ENCODE peak calls at places on chromosomes 13 and 19, in nine cellular contexts. One of them, this sample, is unnamed. For H3K4me1, the result is how much of the 10 kb centered on the place peaks cover.

GRCh38 chr19:49793561-49793840 is 19.6 kb downstream of the FUZ start:
- DNase-seq in upper lobe of right lung: no peak
- DNase-seq in NT2/D1: no peak
- DNase-seq in BE2C: peak
- DNase-seq in tibial artery: no peak
- DNase-seq in OCI-LY7: no peak
- DNase-seq in transverse colon: no peak
- DNase-seq in right lobe of liver: no peak
- DNase-seq in A549: no peak
- DNase-seq in this sample: no peak

GRCh38 chr19:27746691-27747380 is 1466.1 kb downstream of the UQCRFS1 start:
- DNase-seq in BE2C: peak
- DNase-seq in right lobe of liver: no peak
- DNase-seq in A549: peak
- DNase-seq in NT2/D1: peak
- DNase-seq in transverse colon: peak
- DNase-seq in tibial artery: no peak
- DNase-seq in upper lobe of right lung: peak
- DNase-seq in OCI-LY7: no peak
- DNase-seq in this sample: peak

GRCh38 chr13:21458457-21458815 is 667 bp downstream of the ZDHHC20 start:
- DNase-seq in NT2/D1: no peak
- DNase-seq in right lobe of liver: peak
- DNase-seq in A549: peak
- DNase-seq in upper lobe of right lung: peak
- DNase-seq in tibial artery: no peak
- DNase-seq in transverse colon: peak
- DNase-seq in BE2C: peak
- DNase-seq in OCI-LY7: peak
- DNase-seq in this sample: no peak

GRCh38 chr13:76758738-76759137 is 127.5 kb downstream of the KCTD12 start:
- DNase-seq in NT2/D1: no peak
- DNase-seq in BE2C: no peak
- DNase-seq in tibial artery: no peak
- DNase-seq in upper lobe of right lung: no peak
- DNase-seq in OCI-LY7: no peak
- DNase-seq in A549: no peak
- DNase-seq in transverse colon: no peak
- DNase-seq in right lobe of liver: no peak
- DNase-seq in this sample: no peak

GRCh38 chr13:37651891-37652290 is 53.3 kb upstream of the POSTN start:
- DNase-seq in NT2/D1: no peak
- DNase-seq in BE2C: no peak
- DNase-seq in upper lobe of right lung: no peak
- DNase-seq in transverse colon: no peak
- DNase-seq in tibial artery: no peak
- DNase-seq in right lobe of liver: no peak
- DNase-seq in A549: no peak
- DNase-seq in OCI-LY7: no peak
- DNase-seq in this sample: no peak

GRCh38 chr13:23658929-23659541 is 88.8 kb downstream of the TNFRSF19 start:
- DNase-seq in transverse colon: peak
- DNase-seq in BE2C: no peak
- DNase-seq in NT2/D1: no peak
- DNase-seq in A549: no peak
- DNase-seq in tibial artery: no peak
- DNase-seq in right lobe of liver: no peak
- DNase-seq in OCI-LY7: no peak
- DNase-seq in upper lobe of right lung: no peak
- DNase-seq in this sample: peak

GRCh38 chr13:75135325-75135825 is 346.6 kb downstream of the TBC1D4 start:
- DNase-seq in tibial artery: no peak
- DNase-seq in A549: no peak
- DNase-seq in upper lobe of right lung: no peak
- DNase-seq in NT2/D1: no peak
- DNase-seq in right lobe of liver: no peak
- DNase-seq in transverse colon: no peak
- DNase-seq in BE2C: no peak
- DNase-seq in OCI-LY7: no peak
- DNase-seq in this sample: no peak

GRCh38 chr13:42803563-42804212 is 22.3 kb downstream of the FAM216B start:
- DNase-seq in tibial artery: no peak
- DNase-seq in upper lobe of right lung: no peak
- DNase-seq in NT2/D1: no peak
- DNase-seq in OCI-LY7: no peak
- DNase-seq in right lobe of liver: no peak
- DNase-seq in transverse colon: no peak
- DNase-seq in A549: no peak
- DNase-seq in BE2C: no peak
- DNase-seq in this sample: no peak

GRCh38 chr19:3123956-3124355 is 11.9 kb upstream of the GNA15 start:
- DNase-seq in A549: no peak
- DNase-seq in upper lobe of right lung: peak
- DNase-seq in transverse colon: no peak
- DNase-seq in OCI-LY7: no peak
- DNase-seq in right lobe of liver: peak
- DNase-seq in tibial artery: no peak
- DNase-seq in NT2/D1: no peak
- DNase-seq in BE2C: no peak
- DNase-seq in this sample: no peak

GRCh38 chr13:98199480-98199879 is 22.4 kb upstream of the RNF113B start:
- DNase-seq in upper lobe of right lung: no peak
- DNase-seq in tibial artery: no peak
- DNase-seq in OCI-LY7: no peak
- DNase-seq in transverse colon: no peak
- DNase-seq in NT2/D1: no peak
- DNase-seq in BE2C: no peak
- DNase-seq in right lobe of liver: no peak
- DNase-seq in A549: no peak
- DNase-seq in this sample: no peak

GRCh38 chr19:24071078-24071477 is 15.9 kb upstream of the ZNF254 start:
- DNase-seq in OCI-LY7: no peak
- DNase-seq in tibial artery: peak
- DNase-seq in transverse colon: no peak
- DNase-seq in right lobe of liver: no peak
- DNase-seq in A549: no peak
- DNase-seq in upper lobe of right lung: no peak
- DNase-seq in NT2/D1: no peak
- DNase-seq in BE2C: no peak
- DNase-seq in this sample: no peak

GRCh38 chr13:109677206-109677605 is 109.2 kb downstream of the IRS2 start:
- DNase-seq in A549: no peak
- DNase-seq in OCI-LY7: no peak
- DNase-seq in right lobe of liver: no peak
- DNase-seq in upper lobe of right lung: no peak
- DNase-seq in transverse colon: no peak
- DNase-seq in tibial artery: no peak
- DNase-seq in BE2C: no peak
- DNase-seq in NT2/D1: no peak
- DNase-seq in this sample: no peak

GRCh38 chr19:2977686-2978466 is 512 bp downstream of the TLE6 start:
- DNase-seq in A549: no peak
- DNase-seq in upper lobe of right lung: no peak
- DNase-seq in OCI-LY7: peak
- DNase-seq in BE2C: peak
- DNase-seq in right lobe of liver: no peak
- DNase-seq in tibial artery: no peak
- DNase-seq in transverse colon: no peak
- DNase-seq in NT2/D1: no peak
- DNase-seq in this sample: peak

GRCh38 chr19:47663911-47664771 is 49.1 kb upstream of the EHD2 start:
- DNase-seq in NT2/D1: no peak
- DNase-seq in transverse colon: peak
- DNase-seq in BE2C: no peak
- DNase-seq in tibial artery: peak
- DNase-seq in right lobe of liver: peak
- DNase-seq in upper lobe of right lung: peak
- DNase-seq in OCI-LY7: no peak
- DNase-seq in A549: peak
- DNase-seq in this sample: peak

GRCh38 chr19:1863308-1863637 is at the start of gene KLF16:
- DNase-seq in upper lobe of right lung: no peak
- DNase-seq in BE2C: no peak
- DNase-seq in NT2/D1: no peak
- DNase-seq in transverse colon: no peak
- DNase-seq in OCI-LY7: no peak
- DNase-seq in right lobe of liver: no peak
- DNase-seq in tibial artery: no peak
- DNase-seq in A549: no peak
- DNase-seq in this sample: no peak

GRCh38 chr19:29771708-29772415 is 39.9 kb upstream of the CCNE1 start:
- DNase-seq in tibial artery: no peak
- DNase-seq in BE2C: peak
- DNase-seq in A549: peak
- DNase-seq in upper lobe of right lung: no peak
- DNase-seq in NT2/D1: peak
- DNase-seq in right lobe of liver: no peak
- DNase-seq in OCI-LY7: peak
- DNase-seq in transverse colon: peak
- DNase-seq in this sample: no peak

DNA sequence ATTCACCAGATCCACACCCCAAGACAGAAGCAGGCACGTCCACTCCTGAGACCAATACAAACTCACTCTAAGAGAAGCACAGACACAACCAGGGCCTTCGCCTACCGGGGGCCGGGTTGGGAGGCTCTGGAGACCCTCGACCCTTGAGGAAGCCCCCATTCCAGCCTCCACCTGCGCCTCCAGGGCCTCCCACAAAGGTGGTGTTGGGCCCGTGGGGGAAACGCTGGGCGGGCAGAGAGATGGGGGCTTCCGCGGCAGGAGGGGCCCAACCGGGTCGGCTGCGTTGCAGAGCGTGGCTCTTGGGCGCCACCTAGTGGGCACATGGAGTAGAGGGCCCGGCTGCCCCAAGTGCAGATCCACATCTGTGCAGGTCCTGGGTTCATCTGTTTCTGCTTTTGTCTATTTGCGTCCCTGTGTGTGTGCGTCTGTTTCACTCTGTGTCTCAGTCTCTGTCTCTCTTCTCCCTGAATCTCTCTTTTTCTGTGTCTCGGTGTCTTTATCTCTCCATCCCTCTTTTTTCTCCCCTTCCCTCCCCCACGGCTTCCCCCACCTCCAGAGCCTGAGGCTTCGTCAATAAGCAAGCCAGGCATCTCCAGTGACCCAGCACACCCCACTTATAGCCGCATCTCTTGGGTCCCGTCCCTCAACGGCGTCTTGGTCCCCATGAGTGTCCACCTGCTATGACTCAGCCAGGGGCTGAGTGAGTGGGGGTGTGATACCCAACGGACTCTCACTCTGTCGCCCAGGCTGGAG is 10.5 kb upstream of the TINCR start:
- DNase-seq in A549: peak
- DNase-seq in BE2C: peak
- DNase-seq in transverse colon: peak
- DNase-seq in right lobe of liver: peak
- DNase-seq in OCI-LY7: peak
- DNase-seq in NT2/D1: no peak
- DNase-seq in tibial artery: no peak
- DNase-seq in upper lobe of right lung: peak
- DNase-seq in this sample: peak
- H3K4me1 ChIP-seq in A549: under half
- H3K4me1 ChIP-seq in BE2C: under half
- H3K4me1 ChIP-seq in transverse colon: under half
- H3K4me1 ChIP-seq in right lobe of liver: under half
- H3K4me1 ChIP-seq in OCI-LY7: under half
- H3K4me1 ChIP-seq in NT2/D1: under half
- H3K4me1 ChIP-seq in tibial artery: under half
- H3K4me1 ChIP-seq in upper lobe of right lung: under half
- H3K4me1 ChIP-seq in this sample: under half

DNA sequence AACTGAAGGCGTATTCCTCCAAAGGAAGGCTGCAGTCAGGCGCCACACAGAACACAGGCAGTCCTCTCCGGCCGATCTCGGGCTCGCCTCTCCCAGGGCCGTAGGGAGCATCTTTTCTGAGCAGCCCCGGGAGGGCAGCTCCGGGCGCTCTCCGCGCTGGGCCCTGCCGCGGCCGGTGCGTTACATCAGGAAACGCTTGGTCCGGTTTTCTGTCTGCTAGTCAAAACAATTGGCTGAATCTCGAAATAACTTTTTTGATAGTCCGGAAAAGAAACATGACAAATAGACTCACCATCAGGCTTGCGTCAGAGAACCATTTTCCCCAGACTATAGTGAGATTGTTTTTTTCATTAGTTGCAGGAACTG is 115.4 kb downstream of the KCNRG start:
- DNase-seq in transverse colon: peak
- DNase-seq in OCI-LY7: peak
- DNase-seq in BE2C: peak
- DNase-seq in NT2/D1: no peak
- DNase-seq in right lobe of liver: no peak
- DNase-seq in tibial artery: peak
- DNase-seq in upper lobe of right lung: no peak
- DNase-seq in A549: peak
- DNase-seq in this sample: no peak
- H3K4me1 ChIP-seq in transverse colon: under half
- H3K4me1 ChIP-seq in OCI-LY7: half or more
- H3K4me1 ChIP-seq in BE2C: under half
- H3K4me1 ChIP-seq in NT2/D1: under half
- H3K4me1 ChIP-seq in right lobe of liver: under half
- H3K4me1 ChIP-seq in tibial artery: under half
- H3K4me1 ChIP-seq in upper lobe of right lung: under half
- H3K4me1 ChIP-seq in A549: under half
- H3K4me1 ChIP-seq in this sample: under half

GRCh38 chr13:40583738-40584137 is 82.7 kb downstream of the FOXO1 start:
- DNase-seq in A549: no peak
- DNase-seq in upper lobe of right lung: no peak
- DNase-seq in transverse colon: no peak
- DNase-seq in OCI-LY7: no peak
- DNase-seq in NT2/D1: no peak
- DNase-seq in BE2C: no peak
- DNase-seq in tibial artery: no peak
- DNase-seq in right lobe of liver: no peak
- DNase-seq in this sample: no peak
- H3K4me1 ChIP-seq in A549: under half
- H3K4me1 ChIP-seq in upper lobe of right lung: under half
- H3K4me1 ChIP-seq in transverse colon: under half
- H3K4me1 ChIP-seq in OCI-LY7: half or more
- H3K4me1 ChIP-seq in NT2/D1: under half
- H3K4me1 ChIP-seq in BE2C: under half
- H3K4me1 ChIP-seq in tibial artery: under half
- H3K4me1 ChIP-seq in right lobe of liver: under half
- H3K4me1 ChIP-seq in this sample: under half

DNA sequence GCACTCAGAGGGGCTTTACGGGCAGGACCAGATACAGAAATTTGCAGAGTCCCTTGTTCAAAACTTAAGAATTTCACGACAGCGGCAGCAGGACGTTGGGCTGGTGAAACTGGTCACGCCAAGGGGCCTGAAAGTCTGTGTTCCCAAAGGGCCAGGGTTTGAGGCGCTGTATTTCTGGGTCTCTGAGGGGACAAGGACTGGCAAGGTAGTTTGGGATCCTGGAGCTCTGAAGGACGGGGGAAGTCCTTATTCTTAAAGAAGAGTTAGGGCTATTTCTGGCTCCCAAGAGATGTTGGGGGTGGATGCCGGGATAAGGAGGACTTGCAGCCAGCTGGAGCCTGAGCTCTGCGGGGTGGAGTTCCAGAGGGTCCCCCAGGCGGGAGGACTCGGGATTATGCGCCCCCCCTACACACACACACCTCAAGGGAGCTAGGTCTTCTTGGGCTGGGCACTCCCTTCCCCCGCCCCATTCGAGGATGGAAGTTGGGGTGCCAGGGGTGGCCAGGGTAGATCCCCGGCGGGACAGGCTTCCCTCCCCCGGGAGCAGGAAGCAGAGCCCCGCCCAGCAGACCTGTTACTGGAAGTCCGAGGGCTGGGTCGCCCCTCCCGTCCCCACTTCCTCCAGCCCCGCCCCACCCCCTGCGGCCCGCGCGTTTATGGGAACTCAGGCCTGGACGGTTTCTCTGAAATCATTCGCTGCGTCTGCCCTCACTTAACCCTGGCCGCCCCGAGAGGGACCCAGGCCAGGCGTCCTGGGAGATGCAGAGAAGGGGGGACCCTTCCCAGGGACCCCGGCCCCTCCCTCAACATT is 5.6 kb downstream of the BCL3 start:
- DNase-seq in NT2/D1: no peak
- DNase-seq in OCI-LY7: peak
- DNase-seq in upper lobe of right lung: peak
- DNase-seq in right lobe of liver: peak
- DNase-seq in BE2C: peak
- DNase-seq in transverse colon: peak
- DNase-seq in A549: peak
- DNase-seq in tibial artery: peak
- DNase-seq in this sample: peak
- H3K4me1 ChIP-seq in NT2/D1: under half
- H3K4me1 ChIP-seq in OCI-LY7: half or more
- H3K4me1 ChIP-seq in upper lobe of right lung: half or more
- H3K4me1 ChIP-seq in right lobe of liver: half or more
- H3K4me1 ChIP-seq in BE2C: under half
- H3K4me1 ChIP-seq in transverse colon: half or more
- H3K4me1 ChIP-seq in A549: half or more
- H3K4me1 ChIP-seq in tibial artery: half or more
- H3K4me1 ChIP-seq in this sample: under half